ENCODE peak calls at places on chromosomes 2 and 18, in four cellular contexts. R is K562, J is HepG2, G is H1. D is an unnamed sample.

GRCh38 chr2:33267745-33268144 is 208.7 kb upstream of the RASGRP3 start:
- DNase-seq in G (no peak), R (no peak), J (no peak), D (no peak)

GRCh38 chr2:197255550-197255949 is 55.0 kb downstream of the ANKRD44 start:
- DNase-seq in R (no peak), G (no peak), J (no peak), D (no peak)

GRCh38 chr18:49459404-49460171 is 857 bp downstream of the DYM start:
- DNase-seq in R (no peak), J (no peak), G (no peak), D (no peak)

GRCh38 chr2:73896362-73897239 is 3.8 kb downstream of the ACTG2 start:
- DNase-seq in R (no peak), J (no peak), G (no peak), D (no peak)

GRCh38 chr2:119264781-119265692 is 41.4 kb downstream of the STEAP3 start:
- DNase-seq in J (peak; percentile 51), R (peak; percentile 73), G (no peak), D (peak; percentile 49)

GRCh38 chr2:70947556-70948184 is 12.0 kb downstream of the ATP6V1B1 start:
- DNase-seq in J (no peak), R (no peak), G (no peak), D (no peak)

GRCh38 chr2:160402997-160403979 is 90.3 kb downstream of the RBMS1 start:
- DNase-seq in R (no peak), G (no peak), J (no peak), D (no peak)

GRCh38 chr2:228224410-228224809 is 42.9 kb upstream of the SPHKAP start:
- DNase-seq in G (no peak), J (no peak), R (no peak), D (no peak)

GRCh38 chr2:178628590-178628989 is 148.3 kb downstream of the PLEKHA3 start:
- DNase-seq in J (no peak), G (no peak), R (no peak), D (no peak)

GRCh38 chr18:40347261-40347660 is 1607.8 kb upstream of the PIK3C3 start:
- DNase-seq in G (no peak), J (no peak), R (no peak), D (no peak)

GRCh38 chr2:31247671-31248070 is 13.7 kb downstream of the EHD3 start:
- DNase-seq in G (no peak), R (no peak), J (no peak), D (no peak)

GRCh38 chr2:70828914-70829824 is 6.4 kb downstream of the CD207 start:
- DNase-seq in G (no peak), J (no peak), R (no peak), D (no peak)

GRCh38 chr2:61620244-61621159 is 82.3 kb upstream of the XPO1 start:
- DNase-seq in R (peak; percentile 66), G (no peak), J (peak; percentile 25), D (peak; percentile 82)

GRCh38 chr2:220703279-220703678 is 868.8 kb downstream of the EPHA4 start:
- DNase-seq in R (no peak), G (no peak), J (no peak), D (no peak)

GRCh38 chr2:227796044-227796780 is 17.4 kb upstream of the CCL20 start:
- DNase-seq in J (peak; percentile 61), R (no peak), G (no peak), D (peak; percentile 26)

GRCh38 chr18:32049393-32050161 is 31.0 kb downstream of the RNF125 start:
- DNase-seq in G (no peak), J (no peak), R (no peak), D (peak; percentile 9)

GRCh38 chr2:150023044-150023443 is 435.5 kb upstream of the MMADHC start:
- DNase-seq in R (no peak), J (no peak), G (no peak), D (no peak)

GRCh38 chr18:74715865-74716712 is 118.4 kb downstream of the ZNF407 start:
- DNase-seq in G (no peak), J (peak; percentile 49), R (no peak), D (no peak)

GRCh38 chr18:33560686-33561370 is 17.2 kb upstream of the ASXL3 start:
- DNase-seq in J (peak; percentile 7), R (no peak), G (no peak), D (no peak)

GRCh38 chr2:24493713-24494112 is 2.7 kb downstream of the NCOA1 start:
- DNase-seq in G (no peak), R (no peak), J (no peak), D (no peak)

GRCh38 chr2:216698895-216699294 is 3.5 kb upstream of the IGFBP5 start:
- DNase-seq in R (peak; percentile 30), J (peak; percentile 61), G (no peak), D (peak; percentile 42)
- TF ChIP-seq JUN in R (no peak), J (no peak), G (no peak), D (no peak)

GRCh38 chr2:64323192-64323591 is 130.8 kb upstream of the LGALSL start:
- DNase-seq in J (no peak), G (no peak), R (no peak), D (no peak)
- TF ChIP-seq KDM1A in J (no peak), G (no peak), R (no peak), D (no peak)

GRCh38 chr2:54401592-54401991 is 54.5 kb upstream of the SPTBN1 start:
- DNase-seq in R (no peak), G (no peak), J (no peak), D (no peak)

GRCh38 chr2:54402350-54402749 is 53.8 kb upstream of the SPTBN1 start:
- DNase-seq in J (peak; percentile 62), R (no peak), G (no peak), D (no peak)

GRCh38 chr2:54406031-54406430 is 50.1 kb upstream of the SPTBN1 start:
- DNase-seq in G (no peak), J (no peak), R (no peak), D (no peak)

GRCh38 chr2:54403512-54404238 is 52.5 kb upstream of the SPTBN1 start:
- DNase-seq in J (no peak), R (no peak), G (no peak), D (no peak)

GRCh38 chr2:54404270-54404669 is 51.9 kb upstream of the SPTBN1 start:
- DNase-seq in J (no peak), G (no peak), R (no peak), D (peak; percentile 6)
- TF ChIP-seq JUN in J (no peak), G (no peak), R (no peak), D (no peak)

DNA sequence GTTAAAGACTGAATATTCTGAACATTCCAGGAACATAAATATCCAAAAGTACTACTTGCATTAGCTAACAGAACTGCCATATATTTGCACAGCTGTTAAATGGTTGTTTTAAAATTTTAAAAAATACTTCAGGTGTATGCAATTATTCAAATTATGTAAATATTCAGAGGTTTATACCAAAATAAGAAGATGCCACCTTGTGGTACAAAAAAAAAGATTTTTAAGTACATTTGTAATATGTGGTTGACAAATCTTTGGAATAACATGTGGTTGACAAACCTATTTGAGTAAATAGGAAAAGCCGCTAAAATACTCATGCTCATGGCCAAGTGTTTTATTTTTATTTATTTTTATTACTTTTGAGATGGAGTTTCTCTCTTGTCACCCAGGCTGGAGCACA is 439.8 kb upstream of the FANCL start:
- DNase-seq in G (no peak), R (no peak), J (no peak), D (no peak)
- TF ChIP-seq KDM1A in G (no peak), R (no peak), J (no peak), D (no peak)

DNA sequence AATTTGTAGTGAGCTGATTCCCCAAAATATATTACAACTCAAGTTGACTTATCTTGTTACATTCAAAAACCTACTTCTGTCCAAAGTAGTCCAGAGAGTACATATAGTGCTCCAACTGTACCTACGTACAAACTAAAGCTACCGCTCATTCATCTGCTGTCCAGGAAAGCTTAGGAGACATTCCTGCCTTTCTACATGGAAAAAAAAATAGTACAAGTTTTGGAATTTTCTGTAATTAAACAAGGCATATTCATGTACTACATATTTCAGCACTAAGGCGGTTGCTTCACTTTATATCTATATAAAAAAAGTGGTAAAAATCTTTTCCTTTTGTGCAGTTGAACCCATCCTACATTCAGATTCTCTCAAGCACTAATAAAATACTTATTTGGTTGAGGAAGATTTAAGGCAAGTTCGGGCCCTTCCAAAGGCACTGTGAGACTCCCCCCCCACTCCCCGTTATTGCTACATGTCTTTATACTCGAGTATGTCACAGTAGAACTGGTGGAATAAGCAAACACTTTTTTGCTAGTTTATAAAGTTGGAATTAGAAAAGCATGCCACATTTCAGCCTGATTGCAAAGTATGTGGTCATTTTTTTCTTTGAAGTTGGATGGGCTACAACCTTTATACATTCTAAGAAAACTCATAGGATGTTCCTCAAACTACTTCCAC is 3.8 kb downstream of the ZFP36L2 start:
- DNase-seq in G (no peak), R (no peak), J (no peak), D (no peak)
- TF ChIP-seq JUN in G (no peak), R (no peak), J (no peak), D (no peak)

GRCh38 chr2:134413430-134413829 is 159.6 kb downstream of the MGAT5 start:
- DNase-seq in G (no peak), R (no peak), J (no peak), D (no peak)

GRCh38 chr2:134411279-134411827 is 157.5 kb downstream of the MGAT5 start:
- DNase-seq in J (no peak), R (no peak), G (no peak), D (no peak)

GRCh38 chr2:134412639-134412999 is 158.7 kb downstream of the MGAT5 start:
- DNase-seq in J (no peak), R (no peak), G (no peak), D (no peak)

GRCh38 chr2:134410831-134411231 is 157.0 kb downstream of the MGAT5 start:
- DNase-seq in J (no peak), G (no peak), R (no peak), D (no peak)

GRCh38 chr2:134411828-134412638 is 158.2 kb downstream of the MGAT5 start:
- DNase-seq in G (peak; percentile 39), J (peak; percentile 100), R (peak; percentile 15), D (peak; percentile 18)
- TF ChIP-seq KDM1A in G (no peak), J (no peak), R (no peak), D (no peak)

GRCh38 chr18:657998-658946 is 819 bp downstream of the TYMS start:
- DNase-seq in R (peak; percentile 83), G (peak; percentile 61), J (peak; percentile 92), D (peak; percentile 77)

GRCh38 chr18:658947-659533 is 1.6 kb downstream of the TYMS start:
- DNase-seq in J (no peak), G (no peak), R (no peak), D (no peak)

GRCh38 chr18:657311-657997 is at the start of gene TYMS:
- DNase-seq in G (no peak), R (peak; percentile 83), J (peak; percentile 55), D (peak; percentile 81)

GRCh38 chr18:662197-662596 is 4.7 kb downstream of the TYMS start:
- DNase-seq in J (no peak), G (no peak), R (peak; percentile 33), D (no peak)

GRCh38 chr18:659597-659996 is 2.1 kb downstream of the TYMS start:
- DNase-seq in J (no peak), G (no peak), R (no peak), D (no peak)
- TF ChIP-seq JUN in J (no peak), G (no peak), R (no peak), D (no peak)

D was measured in A549.